ENCODE peak calls at places on chromosomes 13 and 19, in eight cellular contexts. K is OCI-LY7; I is fibroblast of mammary gland; E is dorsolateral prefrontal cortex; Z is neuronal stem cell; A is naive thymus-derived CD4-positive, alpha-beta T cell; B is body of pancreas; Q is GM12864. O is an unnamed sample.
A peak's percentile ranks its signal among the peaks of the same experiment; 100 is the strongest.

GRCh38 chr13:100454876-100455275 is 133.7 kb downstream of the GGACT start:
- DNase-seq in A (no peak), E (no peak), B (no peak), Q (no peak), Z (no peak), K (no peak), I (peak; percentile 47), O (peak; percentile 48)

GRCh38 chr13:93320942-93321341 is 94.3 kb downstream of the GPC6 start:
- DNase-seq in B (no peak), A (no peak), E (no peak), Q (no peak), K (no peak), Z (no peak), I (peak; percentile 64), O (peak; percentile 69)

GRCh38 chr13:20174656-20175405 is 14.0 kb upstream of the GJA3 start:
- DNase-seq in Z (no peak), A (peak; percentile 48), K (no peak), I (peak; percentile 98), Q (peak; percentile 70), B (peak; percentile 62), E (no peak), O (peak; percentile 100)

GRCh38 chr13:75480691-75481175 is 1.2 kb downstream of the TBC1D4 start:
- DNase-seq in B (peak; percentile 84), Z (peak; percentile 46), I (peak; percentile 63), A (peak; percentile 45), Q (peak; percentile 74), E (peak; percentile 21), K (peak; percentile 82), O (peak; percentile 61)

GRCh38 chr19:39087907-39088686 is 3.9 kb downstream of the ACP7 start:
- DNase-seq in I (no peak), A (no peak), Z (no peak), E (no peak), B (no peak), Q (no peak), K (no peak), O (no peak)

GRCh38 chr13:43307221-43307920 is 284.0 kb downstream of the DNAJC15 start:
- DNase-seq in I (peak; percentile 18), Z (no peak), E (no peak), K (no peak), Q (no peak), B (no peak), A (no peak), O (peak; percentile 18)

GRCh38 chr19:27861411-27861975 is 1351.5 kb downstream of the UQCRFS1 start:
- DNase-seq in A (no peak), Q (no peak), K (no peak), Z (no peak), B (no peak), I (no peak), E (no peak), O (no peak)

GRCh38 chr19:18503971-18504885 is 17.6 kb downstream of the ELL start:
- DNase-seq in Q (no peak), E (no peak), I (no peak), A (no peak), K (no peak), Z (no peak), B (peak; percentile 66), O (no peak)

GRCh38 chr19:48646192-48646911 is 365 bp upstream of the CA11 start:
- DNase-seq in I (peak; percentile 70), K (peak; percentile 92), A (peak; percentile 92), Z (peak; percentile 91), Q (no peak), E (peak; percentile 78), B (peak; percentile 89), O (peak; percentile 87)

GRCh38 chr13:98879127-98879520 is 98.7 kb downstream of the DOCK9 start:
- DNase-seq in Z (no peak), E (no peak), A (no peak), Q (no peak), I (no peak), B (no peak), K (no peak), O (no peak)

GRCh38 chr13:72399351-72399750 is 328.1 kb downstream of the MZT1 start:
- DNase-seq in I (no peak), K (no peak), E (no peak), B (no peak), A (no peak), Q (no peak), Z (no peak), O (no peak)

GRCh38 chr13:51583469-51583874 is 790 bp upstream of the WDFY2 start:
- DNase-seq in K (no peak), E (no peak), I (no peak), A (no peak), Q (no peak), Z (no peak), B (no peak), O (no peak)
- H3K4me3 ChIP-seq in K (peak overlapping the region; percentile 77), E (peak overlapping the region; percentile 82), I (peak overlapping the region; percentile 50), A (peak overlapping the region; percentile 95), Q (peak overlapping the region; percentile 97), Z (peak overlapping the region; percentile 95), B (no peak overlapping the region), O (peak overlapping the region; percentile 59)

DNA sequence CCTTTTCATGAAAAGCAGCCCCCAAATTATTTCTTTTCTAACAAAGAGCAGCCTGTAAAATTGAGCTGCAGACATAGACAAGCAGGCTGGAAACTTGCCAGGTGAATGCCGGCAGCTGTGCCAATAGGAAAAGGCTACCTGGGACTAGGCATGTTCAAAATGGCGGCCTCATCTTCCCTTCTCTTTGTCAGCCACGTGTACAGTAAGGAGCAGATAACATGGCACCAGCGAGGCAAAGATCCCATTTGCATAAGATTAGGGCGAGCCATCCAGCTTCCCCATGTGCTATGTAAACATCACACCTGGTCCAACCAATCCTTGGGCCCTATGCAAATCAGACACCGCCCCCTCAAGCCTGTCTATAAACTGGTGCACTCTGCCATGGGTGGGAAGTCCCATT is 31.2 kb upstream of the CACNA1A start:
- DNase-seq in B (peak; percentile 7), E (no peak), Q (no peak), A (no peak), Z (no peak), I (no peak), K (no peak), O (no peak)
- H3K4me3 ChIP-seq in B (no peak overlapping the region), E (no peak overlapping the region), Q (no peak overlapping the region), A (no peak overlapping the region), Z (no peak overlapping the region), I (no peak overlapping the region), K (no peak overlapping the region), O (no peak overlapping the region)

DNA sequence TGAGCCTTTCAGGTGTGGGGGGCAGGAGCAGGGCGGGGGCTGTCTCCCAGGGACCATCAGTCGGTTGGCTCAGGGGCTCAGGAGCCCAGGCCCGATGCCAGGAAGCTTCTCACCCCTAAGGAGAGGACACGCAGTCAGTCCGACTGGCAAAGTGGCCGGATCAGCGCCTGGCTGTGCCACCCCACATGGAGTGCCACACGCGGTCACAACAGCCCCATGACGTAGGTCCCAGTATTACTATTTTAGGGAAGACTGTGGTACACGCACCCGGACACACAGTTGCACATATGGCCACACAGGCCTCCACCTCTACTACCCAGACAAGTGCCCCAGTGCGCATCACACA is 29.3 kb upstream of the GRTP1 start:
- DNase-seq in Z (no peak), K (peak; percentile 9), I (no peak), B (no peak), A (no peak), E (no peak), Q (no peak), O (peak; percentile 20)
- H3K4me3 ChIP-seq in Z (peak overlapping the region; percentile 86), K (peak overlapping the region; percentile 77), I (peak overlapping the region; percentile 78), B (no peak overlapping the region), A (peak overlapping the region; percentile 79), E (peak overlapping the region; percentile 79), Q (peak overlapping the region; percentile 76), O (peak overlapping the region; percentile 67)

DNA sequence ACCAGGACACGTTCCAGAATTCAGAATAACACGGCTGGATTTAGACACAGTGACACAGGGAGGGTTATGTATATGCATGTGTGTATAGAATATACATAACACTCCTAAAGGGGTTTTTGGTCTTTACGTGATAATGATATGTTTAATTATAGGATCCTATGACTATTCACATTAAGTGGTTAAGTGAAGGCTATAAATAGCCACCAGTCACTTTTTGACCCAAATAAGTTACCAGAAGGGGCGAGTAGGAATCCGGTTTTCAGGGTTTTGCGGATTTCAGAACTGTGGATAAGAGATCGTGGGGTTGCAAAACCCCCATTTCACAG is 6.9 kb downstream of the ANGPTL6 start:
- DNase-seq in Q (no peak), E (no peak), A (no peak), K (no peak), I (no peak), Z (no peak), B (no peak), O (no peak)
- H3K4me3 ChIP-seq in Q (peak overlapping the region; percentile 39), E (peak overlapping the region; percentile 56), A (no peak overlapping the region), K (no peak overlapping the region), I (no peak overlapping the region), Z (no peak overlapping the region), B (no peak overlapping the region), O (peak overlapping the region; percentile 64)

GRCh38 chr19:1509589-1510441 is 3.0 kb downstream of the ADAMTSL5 start:
- DNase-seq in I (no peak), B (no peak), Q (no peak), E (no peak), Z (no peak), A (no peak), K (no peak), O (no peak)

GRCh38 chr19:1510442-1510806 is 2.4 kb downstream of the ADAMTSL5 start:
- DNase-seq in B (no peak), Z (no peak), A (no peak), K (no peak), I (no peak), E (no peak), Q (no peak), O (no peak)

GRCh38 chr19:1507192-1507660 is 5.6 kb downstream of the ADAMTSL5 start:
- DNase-seq in K (no peak), A (no peak), I (no peak), Z (no peak), B (no peak), Q (no peak), E (no peak), O (no peak)

GRCh38 chr19:1507763-1508506 is 4.9 kb downstream of the ADAMTSL5 start:
- DNase-seq in B (peak; percentile 91), K (peak; percentile 97), Q (peak; percentile 60), E (peak; percentile 83), A (peak; percentile 80), I (peak; percentile 94), Z (peak; percentile 97), O (peak; percentile 98)

DNA sequence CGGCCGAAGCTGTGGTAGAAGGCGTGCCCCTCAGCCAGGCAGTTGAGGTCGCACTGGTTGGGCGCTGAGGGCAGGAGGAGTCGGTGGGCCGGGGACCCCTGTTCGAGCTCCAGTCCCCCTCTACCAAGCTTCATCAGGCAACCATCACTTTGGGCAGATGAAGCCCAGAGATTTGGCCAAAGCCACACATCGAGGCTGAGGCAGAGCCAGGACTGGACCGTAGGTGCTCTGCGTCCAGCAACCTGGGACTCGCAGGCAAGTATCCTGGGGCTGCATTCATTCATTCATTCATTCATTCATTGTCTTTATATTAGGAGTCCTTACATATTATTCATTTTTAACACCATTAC is 4.3 kb downstream of the ADAMTSL5 start:
- DNase-seq in I (no peak), B (no peak), A (no peak), K (no peak), Z (no peak), E (no peak), Q (no peak), O (no peak)
- H3K4me3 ChIP-seq in I (no peak overlapping the region), B (no peak overlapping the region), A (no peak overlapping the region), K (peak overlapping the region; percentile 68), Z (peak overlapping the region; percentile 63), E (peak overlapping the region; percentile 34), Q (no peak overlapping the region), O (peak overlapping the region; percentile 16)

DNA sequence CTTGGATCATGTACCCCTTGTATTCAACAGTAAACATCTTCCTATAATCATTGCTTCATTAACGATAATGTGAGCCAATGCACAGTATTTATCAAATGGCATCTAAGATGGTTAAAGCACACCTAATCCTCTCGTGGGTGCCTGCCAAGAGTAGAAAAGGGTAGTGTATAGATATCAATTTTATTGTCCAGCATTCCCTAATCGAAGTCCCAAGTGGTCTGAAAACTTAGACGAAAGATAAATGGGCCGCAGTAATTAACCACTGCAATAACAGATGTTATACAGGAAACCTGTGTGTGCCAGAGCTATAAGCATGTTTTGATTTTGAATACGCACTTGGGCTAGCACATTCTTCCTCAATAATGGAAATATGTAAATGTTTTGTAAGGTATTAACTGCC is 642 bp upstream of the MBNL2 start:
- DNase-seq in I (no peak), Q (no peak), B (no peak), Z (no peak), K (no peak), E (no peak), A (no peak), O (no peak)
- H3K4me3 ChIP-seq in I (peak overlapping the region; percentile 74), Q (peak overlapping the region; percentile 74), B (no peak overlapping the region), Z (peak overlapping the region; percentile 57), K (peak overlapping the region; percentile 89), E (peak overlapping the region; percentile 75), A (peak overlapping the region; percentile 80), O (peak overlapping the region; percentile 91)

O was measured in GM23248.